ENCODE peak calls at places on chromosomes 12 and 14, in five cellular contexts. G, T, V, X and B are unnamed samples.

GRCh38 chr14:23438130-23438893 is 2.9 kb upstream of the MYH7 start:
- DNase-seq in G (no peak), T (no peak), V (no peak), X (no peak), B (no peak)

GRCh38 chr14:33435911-33436310 is 497.2 kb downstream of the NPAS3 start:
- DNase-seq in G (peak), T (no peak), V (no peak), X (no peak), B (no peak)

GRCh38 chr12:79155703-79156102 is 291.1 kb downstream of the SYT1 start:
- DNase-seq in G (no peak), T (no peak), V (no peak), X (no peak), B (no peak)

GRCh38 chr12:57813111-57813970 is 5.2 kb downstream of the AVIL start:
- DNase-seq in G (peak), T (no peak), V (no peak), X (no peak), B (no peak)

GRCh38 chr12:66929121-66929520 is 250.2 kb upstream of the GRIP1 start:
- DNase-seq in G (no peak), T (no peak), V (no peak), X (no peak), B (no peak)

GRCh38 chr12:20404576-20405346 is 36.4 kb downstream of the PDE3A start:
- DNase-seq in G (no peak), T (peak), V (peak), X (no peak), B (no peak)

GRCh38 chr12:108446766-108447165 is 68.3 kb upstream of the FICD start:
- DNase-seq in G (no peak), T (no peak), V (no peak), X (no peak), B (no peak)

GRCh38 chr12:14961466-14962155 is at the start of gene ARHGDIB:
- DNase-seq in G (no peak), T (no peak), V (no peak), X (no peak), B (no peak)

GRCh38 chr12:123056053-123056452 is 75.6 kb downstream of the ARL6IP4 start:
- DNase-seq in G (peak), T (peak), V (no peak), X (no peak), B (peak)